ENCODE peak calls at places on chromosome 1, in ten cellular contexts. R is CD8-positive, alpha-beta memory T cell; O is heart left ventricle; U is HFF-Myc; I is cardiac muscle cell; M is PC-3; G is uterus; K is retinal pigment epithelial cell; E is GM06990; Q is epithelial cell of esophagus. Y is an unnamed sample.

GRCh38 chr1:191671236-191671635 is 487.0 kb upstream of the RGS18 start:
- DNase-seq in R (no peak), O (no peak), U (no peak), I (no peak), M (peak; percentile 8), G (no peak), K (peak; percentile 16), E (no peak), Q (peak; percentile 5), Y (peak; percentile 29)

GRCh38 chr1:165734906-165735305 is 33.8 kb downstream of the TMCO1 start:
- DNase-seq in R (no peak), O (no peak), U (no peak), I (no peak), M (no peak), G (no peak), K (no peak), E (no peak), Q (no peak), Y (no peak)

GRCh38 chr1:218878369-218878768 is 295.3 kb upstream of the LYPLAL1 start:
- DNase-seq in R (no peak), O (no peak), U (no peak), I (peak; percentile 64), M (peak; percentile 71), G (no peak), K (peak; percentile 45), E (no peak), Q (peak; percentile 50), Y (no peak)

GRCh38 chr1:244448279-244449036 is 3.3 kb downstream of the ADSS2 start:
- DNase-seq in R (no peak), O (no peak), U (no peak), I (no peak), M (no peak), G (no peak), K (no peak), E (no peak), Q (no peak), Y (no peak)

GRCh38 chr1:91689586-91690481 is 189.2 kb downstream of the CDC7 start:
- DNase-seq in R (no peak), O (no peak), U (no peak), I (peak; percentile 73), M (no peak), G (peak; percentile 48), K (no peak), E (no peak), Q (no peak), Y (no peak)

GRCh38 chr1:66623812-66624211 is 89.9 kb downstream of the SGIP1 start:
- DNase-seq in R (no peak), O (no peak), U (peak; percentile 75), I (peak; percentile 84), M (peak; percentile 11), G (no peak), K (no peak), E (no peak), Q (no peak), Y (peak; percentile 18)

GRCh38 chr1:63643926-63644325 is 50.7 kb downstream of the PGM1 start:
- DNase-seq in R (no peak), O (peak; percentile 61), U (no peak), I (no peak), M (no peak), G (no peak), K (peak; percentile 39), E (no peak), Q (no peak), Y (no peak)

GRCh38 chr1:164772635-164773034 is 213.7 kb downstream of the PBX1 start:
- DNase-seq in R (no peak), O (peak; percentile 84), U (peak; percentile 89), I (peak; percentile 85), M (peak; percentile 97), G (peak; percentile 87), K (peak; percentile 79), E (no peak), Q (peak; percentile 98), Y (peak; percentile 79)

GRCh38 chr1:114803001-114803400 is 22.5 kb upstream of the SIKE1 start:
- DNase-seq in R (no peak), O (no peak), U (no peak), I (no peak), M (no peak), G (no peak), K (peak; percentile 2), E (peak; percentile 15), Q (peak; percentile 100), Y (no peak)

GRCh38 chr1:153633161-153633746 is 612 bp upstream of the CHTOP start:
- DNase-seq in R (no peak), O (peak; percentile 50), U (no peak), I (no peak), M (peak; percentile 39), G (no peak), K (no peak), E (no peak), Q (no peak), Y (no peak)

GRCh38 chr1:61058477-61059245 is 23.7 kb upstream of the NFIA start:
- DNase-seq in R (no peak), O (no peak), U (no peak), I (peak; percentile 74), M (no peak), G (no peak), K (no peak), E (no peak), Q (peak; percentile 86), Y (no peak)

GRCh38 chr1:232622981-232623380 is 7.0 kb downstream of the SIPA1L2 start:
- DNase-seq in R (no peak), O (no peak), U (no peak), I (no peak), M (no peak), G (no peak), K (no peak), E (no peak), Q (no peak), Y (no peak)

GRCh38 chr1:85502625-85503083 is 37.7 kb upstream of the DDAH1 start:
- DNase-seq in R (no peak), O (peak; percentile 38), U (peak; percentile 46), I (peak; percentile 89), M (peak; percentile 79), G (peak; percentile 37), K (no peak), E (no peak), Q (peak; percentile 71), Y (peak; percentile 44)

DNA sequence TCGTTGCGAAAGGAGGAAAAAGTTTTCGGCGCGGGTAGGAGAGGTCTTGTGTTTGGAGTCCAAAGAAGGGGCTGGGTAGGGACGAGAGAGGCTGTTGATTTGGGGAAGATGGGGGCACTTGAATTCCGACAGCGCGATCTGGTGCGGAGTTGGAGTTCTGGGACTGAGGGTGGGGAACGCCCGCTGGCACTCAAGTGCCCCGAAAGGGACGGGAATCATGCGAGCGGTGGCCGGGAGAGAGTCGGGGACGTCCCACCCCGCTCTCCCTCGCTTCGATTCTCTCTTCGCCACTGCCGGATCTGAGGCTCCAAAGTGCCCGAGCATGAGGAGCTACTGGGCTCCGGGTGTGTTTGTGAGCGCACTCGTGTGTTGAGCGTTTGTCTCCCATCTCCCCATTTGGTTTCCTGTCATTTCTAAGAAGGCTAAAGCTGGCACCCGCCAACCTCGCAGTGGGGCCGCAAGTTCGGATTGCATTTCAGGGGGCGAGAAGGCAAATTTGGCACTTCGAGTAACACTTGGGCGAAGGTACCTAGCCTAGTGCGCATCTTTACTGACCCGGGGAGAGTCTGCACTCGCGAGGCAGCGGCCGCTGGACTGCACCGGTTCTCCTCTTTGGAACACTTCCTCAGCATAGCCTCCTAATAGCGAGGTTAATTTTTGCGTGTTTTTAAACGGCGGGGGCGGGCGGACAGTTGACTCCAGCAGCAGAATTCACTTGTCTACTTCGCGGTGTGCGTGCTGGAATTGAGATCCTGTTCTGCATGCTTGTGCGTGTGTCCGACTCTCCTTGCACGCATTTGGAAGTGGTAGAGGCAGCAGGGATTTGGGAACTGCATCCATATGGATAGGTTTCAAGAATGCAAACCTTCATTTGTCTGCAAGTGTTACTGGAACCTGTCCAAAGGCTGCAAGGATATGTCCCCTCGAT is 1.2 kb downstream of the CHRM3 start:
- DNase-seq in R (no peak), O (no peak), U (no peak), I (no peak), M (peak; percentile 33), G (no peak), K (no peak), E (no peak), Q (peak; percentile 21), Y (no peak)
- H3K4me3 ChIP-seq in R (no peak overlapping the region), O (peak overlapping the region; percentile 54), U (peak overlapping the region; percentile 19), I (peak overlapping the region; percentile 27), M (peak overlapping the region; percentile 76), G (peak overlapping the region; percentile 49), K (peak overlapping the region; percentile 60), E (no peak overlapping the region), Q (peak overlapping the region; percentile 26), Y (peak overlapping the region; percentile 32)

GRCh38 chr1:40058453-40059291 is 18.1 kb downstream of the CAP1 start:
- DNase-seq in R (no peak), O (no peak), U (no peak), I (peak; percentile 33), M (peak; percentile 16), G (no peak), K (no peak), E (no peak), Q (no peak), Y (no peak)
- H3K4me3 ChIP-seq in R (peak overlapping the region; percentile 16), O (peak overlapping the region; percentile 12), U (no peak overlapping the region), I (no peak overlapping the region), M (peak overlapping the region; percentile 20), G (no peak overlapping the region), K (no peak overlapping the region), E (no peak overlapping the region), Q (no peak overlapping the region), Y (no peak overlapping the region)

GRCh38 chr1:151510957-151511635 is at the start of gene CGN:
- DNase-seq in R (peak; percentile 88), O (peak; percentile 87), U (no peak), I (peak; percentile 83), M (peak; percentile 95), G (peak; percentile 88), K (peak; percentile 77), E (peak; percentile 89), Q (peak; percentile 89), Y (no peak)

GRCh38 chr1:151509350-151510019 is 1.7 kb upstream of the CGN start:
- DNase-seq in R (no peak), O (no peak), U (no peak), I (no peak), M (no peak), G (no peak), K (no peak), E (no peak), Q (no peak), Y (no peak)

GRCh38 chr1:151510614-151510956 is 602 bp upstream of the CGN start:
- DNase-seq in R (no peak), O (no peak), U (no peak), I (no peak), M (no peak), G (no peak), K (no peak), E (no peak), Q (no peak), Y (no peak)

GRCh38 chr1:151508721-151509292 is 2.4 kb upstream of the CGN start:
- DNase-seq in R (no peak), O (no peak), U (no peak), I (no peak), M (peak; percentile 77), G (no peak), K (peak; percentile 48), E (no peak), Q (peak; percentile 61), Y (no peak)

GRCh38 chr1:151510020-151510405 is 1.2 kb upstream of the CGN start:
- DNase-seq in R (no peak), O (no peak), U (no peak), I (no peak), M (no peak), G (no peak), K (no peak), E (no peak), Q (no peak), Y (no peak)
- H3K4me3 ChIP-seq in R (no peak overlapping the region), O (no peak overlapping the region), U (no peak overlapping the region), I (peak overlapping the region; percentile 59), M (peak overlapping the region; percentile 84), G (no peak overlapping the region), K (no peak overlapping the region), E (no peak overlapping the region), Q (no peak overlapping the region), Y (no peak overlapping the region)

GRCh38 chr1:93768380-93768863 is 86.8 kb upstream of the BCAR3 start:
- DNase-seq in R (no peak), O (no peak), U (no peak), I (peak; percentile 50), M (no peak), G (no peak), K (no peak), E (no peak), Q (no peak), Y (no peak)
- H3K4me3 ChIP-seq in R (no peak overlapping the region), O (no peak overlapping the region), U (no peak overlapping the region), I (no peak overlapping the region), M (no peak overlapping the region), G (no peak overlapping the region), K (no peak overlapping the region), E (no peak overlapping the region), Q (no peak overlapping the region), Y (no peak overlapping the region)

Y was measured in skeletal muscle cell.